ENCODE peak calls at places on chromosomes 4 and X, in four cellular contexts. Z is breast epithelium, W is transverse colon, I is sigmoid colon. A is an unnamed sample.
A peak's percentile ranks its signal among the peaks of the same experiment; 100 is the strongest.

GRCh38 chrX:106378616-106379015 is 210.5 kb downstream of the PWWP3B start:
- DNase-seq in Z (no peak), W (no peak), I (no peak), A (no peak)

GRCh38 chrX:149114001-149114400 is 391.1 kb downstream of the IDS start:
- DNase-seq in Z (no peak), W (no peak), I (no peak), A (no peak)

GRCh38 chr4:3710451-3711182 is 55.6 kb upstream of the ADRA2C start:
- DNase-seq in Z (no peak), W (no peak), I (peak; percentile 50), A (peak; percentile 6)

GRCh38 chr4:159787901-159788300 is 685.0 kb downstream of the RAPGEF2 start:
- DNase-seq in Z (no peak), W (no peak), I (no peak), A (no peak)

GRCh38 chrX:24146283-24146865 is 3.2 kb upstream of the ZFX start:
- DNase-seq in Z (no peak), W (no peak), I (no peak), A (no peak)

GRCh38 chr4:182197611-182198010 is 45.6 kb upstream of the TENM3 start:
- DNase-seq in Z (no peak), W (no peak), I (no peak), A (no peak)

GRCh38 chrX:137305404-137305803 is 260.5 kb upstream of the ZIC3 start:
- DNase-seq in Z (no peak), W (no peak), I (no peak), A (no peak)

GRCh38 chrX:130097507-130098201 is 12.6 kb downstream of the ELF4 start:
- DNase-seq in Z (no peak), W (peak; percentile 74), I (no peak), A (no peak)

GRCh38 chrX:28609917-28610613 is 22.8 kb downstream of the IL1RAPL1 start:
- DNase-seq in Z (no peak), W (no peak), I (peak; percentile 62), A (no peak)

GRCh38 chrX:39437670-39438441 is 636.6 kb downstream of the MID1IP1 start:
- DNase-seq in Z (no peak), W (no peak), I (peak; percentile 6), A (no peak)

GRCh38 chr4:180394307-180394706 is 1848.9 kb upstream of the TENM3 start:
- DNase-seq in Z (no peak), W (no peak), I (no peak), A (no peak)

GRCh38 chr4:4990857-4991540 is 28.3 kb downstream of the CYTL1 start:
- DNase-seq in Z (no peak), W (peak; percentile 60), I (peak; percentile 95), A (peak; percentile 61)

GRCh38 chr4:155403886-155404285 is 27.1 kb upstream of the MAP9 start:
- DNase-seq in Z (no peak), W (no peak), I (no peak), A (no peak)

GRCh38 chrX:73270753-73271152 is 56.1 kb upstream of the NAP1L2 start:
- DNase-seq in Z (no peak), W (no peak), I (no peak), A (no peak)

GRCh38 chr4:110306363-110306762 is 107.9 kb upstream of the ELOVL6 start:
- DNase-seq in Z (no peak), W (no peak), I (no peak), A (no peak)

GRCh38 chrX:84188320-84188834 is 378 bp upstream of the RPS6KA6 start:
- DNase-seq in Z (peak; percentile 35), W (peak; percentile 55), I (peak; percentile 78), A (peak; percentile 4)

GRCh38 chr4:110165382-110166285 is 32.8 kb downstream of the ELOVL6 start:
- DNase-seq in Z (no peak), W (peak; percentile 57), I (no peak), A (no peak)

GRCh38 chr4:180832086-180832485 is 1411.1 kb upstream of the TENM3 start:
- DNase-seq in Z (no peak), W (no peak), I (no peak), A (no peak)

GRCh38 chr4:151004222-151004621 is 10.9 kb downstream of the LRBA start:
- DNase-seq in Z (no peak), W (no peak), I (no peak), A (no peak)

GRCh38 chr4:132180020-132180427 is 969.1 kb upstream of the PCDH10 start:
- DNase-seq in Z (no peak), W (no peak), I (no peak), A (no peak)

GRCh38 chr4:138946306-138946705 is 69.3 kb upstream of the NOCT start:
- DNase-seq in Z (no peak), W (no peak), I (no peak), A (no peak)

GRCh38 chrX:102963955-102964354 is 26.9 kb downstream of the RAB40AL start:
- DNase-seq in Z (no peak), W (no peak), I (no peak), A (no peak)

GRCh38 chr4:55663145-55663544 is 27.0 kb upstream of the NMU start:
- DNase-seq in Z (no peak), W (no peak), I (no peak), A (no peak)

GRCh38 chr4:167233523-167234387 is 539 bp downstream of the SPOCK3 start:
- DNase-seq in Z (no peak), W (no peak), I (no peak), A (no peak)

GRCh38 chr4:118969359-118969758 is 80.7 kb downstream of the SYNPO2 start:
- DNase-seq in Z (peak; percentile 71), W (peak; percentile 35), I (peak; percentile 90), A (peak; percentile 80)

GRCh38 chrX:151396042-151396826 is 772 bp upstream of the VMA21 start:
- DNase-seq in Z (peak; percentile 19), W (peak; percentile 21), I (no peak), A (no peak)

GRCh38 chrX:39372126-39372525 is 570.9 kb downstream of the MID1IP1 start:
- DNase-seq in Z (no peak), W (no peak), I (no peak), A (no peak)

GRCh38 chr4:104494822-104495559 is at the start of gene CXXC4:
- DNase-seq in Z (peak; percentile 38), W (peak; percentile 67), I (peak; percentile 90), A (peak; percentile 44)

DNA sequence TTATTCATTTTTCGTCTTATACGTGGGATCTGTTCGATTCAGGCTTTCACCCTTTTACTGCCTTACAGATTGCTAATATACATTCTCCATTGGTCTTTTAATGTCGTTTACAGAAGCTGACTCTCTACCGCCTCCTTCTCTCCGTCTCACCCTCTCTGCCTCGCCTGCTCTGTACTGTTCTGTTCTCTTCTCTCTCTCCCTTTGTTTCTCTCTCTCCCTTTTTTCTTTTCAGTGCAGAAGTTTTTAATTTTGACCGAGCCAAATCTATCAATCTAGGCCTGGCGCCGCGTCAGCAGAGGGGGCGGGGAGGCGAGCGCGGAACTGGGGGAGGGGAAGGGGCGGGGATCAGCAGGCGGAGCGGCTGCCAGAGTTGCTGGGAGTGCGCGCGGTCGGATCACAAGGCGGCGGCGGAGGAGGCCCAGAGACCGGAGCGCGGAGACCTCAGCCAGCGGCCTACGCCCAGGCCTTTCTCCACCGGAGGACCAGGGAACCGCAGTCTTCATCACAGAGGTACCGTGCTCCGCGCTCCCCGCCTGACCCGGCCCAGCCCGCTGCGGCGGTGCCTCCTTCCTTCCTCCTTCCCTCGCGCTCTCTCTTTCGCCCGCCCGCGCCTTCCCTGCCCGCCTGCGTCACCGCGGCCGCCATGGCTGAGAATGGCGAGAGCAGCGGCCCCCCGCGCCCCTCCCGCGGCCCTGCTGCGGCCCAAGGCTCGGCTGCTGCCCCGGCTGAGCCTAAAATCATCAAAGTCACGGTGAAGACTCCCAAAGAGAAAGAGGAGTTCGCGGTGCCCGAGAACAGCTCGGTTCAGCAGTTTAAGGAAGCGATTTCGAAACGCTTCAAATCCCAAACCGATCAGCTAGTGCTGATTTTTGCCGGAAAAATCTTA is at the start of gene UBQLN2:
- DNase-seq in Z (peak; percentile 67), W (peak; percentile 85), I (peak; percentile 92), A (peak; percentile 72)
- TF ChIP-seq POLR2A in Z (peak; percentile 63), W (peak; percentile 83), I (peak; percentile 73), A (peak; percentile 64)

DNA sequence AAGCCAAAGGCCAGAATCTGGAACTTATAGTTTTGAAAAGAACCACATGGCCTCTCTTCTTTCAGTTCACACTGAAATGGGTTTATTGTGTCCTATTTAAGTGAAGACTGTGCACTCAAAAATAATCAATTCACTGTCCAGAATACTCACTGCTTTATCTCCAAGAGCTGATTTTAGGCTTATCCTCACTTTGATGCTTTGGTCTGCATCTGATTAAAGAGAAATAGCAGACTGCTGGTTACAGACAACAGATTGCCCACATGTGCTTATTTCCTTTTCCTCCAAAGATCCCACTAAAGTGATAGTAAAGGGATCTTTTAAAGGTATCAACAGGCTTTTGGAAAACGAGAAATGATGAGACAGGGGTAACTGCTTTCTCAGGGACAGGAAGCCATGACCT is 30.6 kb downstream of the ACE2 start:
- DNase-seq in Z (no peak), W (no peak), I (no peak), A (no peak)
- H3K4me3 ChIP-seq in Z (no peak overlapping the region), W (no peak overlapping the region), I (no peak overlapping the region), A (no peak overlapping the region)

GRCh38 chr4:128061566-128062536 is 739 bp downstream of the LARP1B start:
- DNase-seq in Z (peak; percentile 36), W (peak; percentile 78), I (peak; percentile 73), A (peak; percentile 22)
- TF ChIP-seq POLR2A in Z (no peak), W (peak; percentile 77), I (peak; percentile 58), A (no peak)

DNA sequence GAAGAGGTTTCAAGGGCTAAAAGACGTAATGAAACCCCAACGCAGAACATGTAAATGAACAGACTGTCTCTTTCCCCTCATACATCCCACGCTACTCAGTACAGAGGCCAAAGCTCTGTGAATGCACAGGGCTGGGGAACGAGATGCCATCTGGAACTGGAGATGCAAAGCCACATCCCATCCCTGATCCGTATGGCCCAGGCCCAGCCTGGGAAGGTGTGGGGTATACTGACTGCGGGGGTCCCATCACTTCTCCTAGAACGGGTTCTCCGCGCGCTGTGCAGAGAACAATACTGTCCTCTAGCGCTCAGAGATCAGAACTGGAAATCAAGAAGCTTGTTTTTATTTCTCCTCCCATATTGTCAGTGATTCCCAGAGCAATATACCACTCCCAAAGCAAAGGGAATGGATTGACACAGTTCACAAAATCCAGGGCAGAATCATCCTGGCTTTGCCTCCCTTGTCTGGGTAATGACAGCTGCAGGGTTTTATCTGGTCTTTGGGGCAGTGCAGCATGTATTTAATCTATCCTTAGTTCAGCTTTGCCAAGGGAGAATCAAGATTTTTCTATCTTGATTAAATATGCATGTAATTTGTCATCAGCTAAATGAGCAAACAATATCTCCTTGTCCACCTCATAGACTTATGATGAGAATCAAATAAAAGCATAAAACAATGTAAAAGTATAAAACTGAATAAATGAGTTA is 47.3 kb upstream of the TLR3 start:
- DNase-seq in Z (no peak), W (no peak), I (no peak), A (no peak)
- H3K4me3 ChIP-seq in Z (no peak overlapping the region), W (no peak overlapping the region), I (peak overlapping the region; percentile 39), A (no peak overlapping the region)

GRCh38 chrX:6002056-6002455 is 226.6 kb downstream of the NLGN4X start:
- DNase-seq in Z (no peak), W (no peak), I (no peak), A (no peak)
- TF ChIP-seq POLR2A in Z (no peak), W (no peak), I (no peak), A (no peak)

GRCh38 chr4:7191546-7192251 is 639 bp upstream of the SORCS2 start:
- DNase-seq in Z (no peak), W (no peak), I (peak; percentile 66), A (no peak)
- H3K4me3 ChIP-seq in Z (no peak overlapping the region), W (peak overlapping the region; percentile 40), I (peak overlapping the region; percentile 55), A (no peak overlapping the region)

GRCh38 chr4:176794151-176794550 is 1.4 kb upstream of the VEGFC start:
- DNase-seq in Z (no peak), W (no peak), I (no peak), A (no peak)
- TF ChIP-seq POLR2A in Z (no peak), W (no peak), I (no peak), A (no peak)